ENCODE peak calls at places on chromosome 2, in seven cellular contexts. One of them, this sample, is unnamed.

GRCh38 chr2:60530660-60531276 is 22.7 kb downstream of the BCL11A start:
- DNase-seq in germinal center: no peak
- DNase-seq in neuronal stem cell: no peak
- DNase-seq in activated CD4-positive, alpha-beta T cell treated with anti-CD3 and anti-CD28 coated beads, Interleukin-2, amount 50 U/mL, for 24 hours: no peak
- DNase-seq in HEK293T: peak; percentile 68
- DNase-seq in B cell: no peak
- DNase-seq in frontal cortex: no peak
- DNase-seq in this sample: no peak

GRCh38 chr2:192029089-192029488 is 165.6 kb downstream of the TMEFF2 start:
- DNase-seq in germinal center: no peak
- DNase-seq in B cell: no peak
- DNase-seq in frontal cortex: no peak
- DNase-seq in HEK293T: peak; percentile 39
- DNase-seq in activated CD4-positive, alpha-beta T cell treated with anti-CD3 and anti-CD28 coated beads, Interleukin-2, amount 50 U/mL, for 24 hours: no peak
- DNase-seq in neuronal stem cell: no peak
- DNase-seq in this sample: no peak

GRCh38 chr2:153479527-153479926 is 965 bp upstream of the RPRM start:
- DNase-seq in HEK293T: no peak
- DNase-seq in activated CD4-positive, alpha-beta T cell treated with anti-CD3 and anti-CD28 coated beads, Interleukin-2, amount 50 U/mL, for 24 hours: no peak
- DNase-seq in neuronal stem cell: no peak
- DNase-seq in B cell: no peak
- DNase-seq in frontal cortex: no peak
- DNase-seq in germinal center: no peak
- DNase-seq in this sample: no peak

GRCh38 chr2:170013802-170014551 is 164.0 kb upstream of the MYO3B start:
- DNase-seq in neuronal stem cell: peak; percentile 12
- DNase-seq in frontal cortex: no peak
- DNase-seq in activated CD4-positive, alpha-beta T cell treated with anti-CD3 and anti-CD28 coated beads, Interleukin-2, amount 50 U/mL, for 24 hours: no peak
- DNase-seq in B cell: no peak
- DNase-seq in germinal center: no peak
- DNase-seq in HEK293T: peak; percentile 39
- DNase-seq in this sample: no peak

GRCh38 chr2:233817305-233817980 is 36.9 kb downstream of the HJURP start:
- DNase-seq in HEK293T: no peak
- DNase-seq in B cell: no peak
- DNase-seq in frontal cortex: no peak
- DNase-seq in germinal center: no peak
- DNase-seq in activated CD4-positive, alpha-beta T cell treated with anti-CD3 and anti-CD28 coated beads, Interleukin-2, amount 50 U/mL, for 24 hours: no peak
- DNase-seq in neuronal stem cell: no peak
- DNase-seq in this sample: no peak

GRCh38 chr2:68764041-68764780 is 29.6 kb downstream of the ARHGAP25 start:
- DNase-seq in frontal cortex: no peak
- DNase-seq in activated CD4-positive, alpha-beta T cell treated with anti-CD3 and anti-CD28 coated beads, Interleukin-2, amount 50 U/mL, for 24 hours: no peak
- DNase-seq in B cell: no peak
- DNase-seq in neuronal stem cell: no peak
- DNase-seq in HEK293T: no peak
- DNase-seq in germinal center: no peak
- DNase-seq in this sample: no peak

GRCh38 chr2:60555794-60556161 is 2.3 kb upstream of the BCL11A start:
- DNase-seq in B cell: peak; percentile 50
- DNase-seq in neuronal stem cell: no peak
- DNase-seq in frontal cortex: no peak
- DNase-seq in HEK293T: no peak
- DNase-seq in activated CD4-positive, alpha-beta T cell treated with anti-CD3 and anti-CD28 coated beads, Interleukin-2, amount 50 U/mL, for 24 hours: no peak
- DNase-seq in germinal center: peak; percentile 50
- DNase-seq in this sample: no peak

GRCh38 chr2:205800804-205801203 is 118.5 kb downstream of the NRP2 start:
- DNase-seq in frontal cortex: no peak
- DNase-seq in B cell: no peak
- DNase-seq in HEK293T: no peak
- DNase-seq in germinal center: no peak
- DNase-seq in neuronal stem cell: no peak
- DNase-seq in activated CD4-positive, alpha-beta T cell treated with anti-CD3 and anti-CD28 coated beads, Interleukin-2, amount 50 U/mL, for 24 hours: no peak
- DNase-seq in this sample: no peak

GRCh38 chr2:109317471-109318090 is 188.6 kb downstream of the SH3RF3 start:
- DNase-seq in neuronal stem cell: no peak
- DNase-seq in B cell: no peak
- DNase-seq in frontal cortex: no peak
- DNase-seq in activated CD4-positive, alpha-beta T cell treated with anti-CD3 and anti-CD28 coated beads, Interleukin-2, amount 50 U/mL, for 24 hours: no peak
- DNase-seq in HEK293T: no peak
- DNase-seq in germinal center: no peak
- DNase-seq in this sample: no peak